ENCODE peak calls at places on chromosomes 5 and 9, in seven cellular contexts. R is fibroblast of lung; S is HepG2; L is aorta; X is mammary epithelial cell; G is CD8-positive, alpha-beta memory T cell; O is prostate gland. Q is an unnamed sample.
A peak's percentile ranks its signal among the peaks of the same experiment; 100 is the strongest.

GRCh38 chr5:173963867-173964429 is 25.0 kb upstream of the C5orf47 start:
- DNase-seq in S (no peak), L (no peak), O (peak; percentile 64), G (no peak), X (peak; percentile 24), R (peak; percentile 82), Q (no peak)

GRCh38 chr9:115235221-115235620 is 117.3 kb upstream of the TNC start:
- DNase-seq in R (no peak), G (no peak), O (no peak), S (no peak), L (no peak), X (no peak), Q (no peak)

GRCh38 chr9:72346333-72346732 is 18.7 kb downstream of the ZFAND5 start:
- DNase-seq in G (no peak), R (no peak), O (no peak), L (no peak), S (no peak), X (no peak), Q (no peak)

GRCh38 chr9:124346347-124347163 is 68.7 kb downstream of the PSMB7 start:
- DNase-seq in G (no peak), R (no peak), X (no peak), S (no peak), L (peak; percentile 46), O (no peak), Q (peak; percentile 72)

GRCh38 chr5:119071573-119071874 is 637 bp downstream of the DMXL1 start:
- DNase-seq in O (no peak), S (no peak), X (no peak), G (no peak), L (no peak), R (no peak), Q (no peak)

GRCh38 chr9:75200892-75201470 is 112.7 kb downstream of the OSTF1 start:
- DNase-seq in S (peak; percentile 47), G (no peak), L (no peak), R (peak; percentile 30), O (peak; percentile 36), X (peak; percentile 12), Q (no peak)

GRCh38 chr5:57313716-57314115 is 139.9 kb downstream of the GPBP1 start:
- DNase-seq in O (no peak), G (no peak), X (peak; percentile 33), L (no peak), R (no peak), S (no peak), Q (no peak)

GRCh38 chr9:137314561-137315560 is 12.8 kb upstream of the NRARP start:
- DNase-seq in R (no peak), X (no peak), G (no peak), O (no peak), S (no peak), L (peak; percentile 50), Q (peak; percentile 78)

GRCh38 chr5:37400501-37400900 is 21.4 kb downstream of the WDR70 start:
- DNase-seq in O (no peak), G (no peak), R (peak; percentile 38), L (no peak), X (no peak), S (no peak), Q (no peak)

GRCh38 chr9:37281541-37281940 is 141.0 kb upstream of the GRHPR start:
- DNase-seq in G (no peak), O (no peak), S (no peak), X (no peak), R (no peak), L (no peak), Q (no peak)

GRCh38 chr9:133726401-133727276 is 11.5 kb downstream of the SARDH start:
- DNase-seq in S (peak; percentile 60), X (peak; percentile 24), G (peak; percentile 27), R (peak; percentile 35), O (peak; percentile 51), L (peak; percentile 49), Q (peak; percentile 66)

GRCh38 chr9:93061791-93062299 is 3.3 kb downstream of the SUSD3 start:
- DNase-seq in R (no peak), S (peak; percentile 92), L (no peak), X (no peak), G (no peak), O (no peak), Q (peak; percentile 84)

GRCh38 chr5:174623438-174624019 is 100.9 kb upstream of the MSX2 start:
- DNase-seq in L (no peak), G (no peak), X (no peak), O (no peak), S (no peak), R (no peak), Q (no peak)

GRCh38 chr5:148063861-148064260 is at the start of gene SPINK5:
- DNase-seq in L (no peak), O (no peak), G (no peak), X (peak; percentile 59), R (no peak), S (no peak), Q (no peak)

GRCh38 chr5:110957934-110958333 is 113.6 kb upstream of the TSLP start:
- DNase-seq in X (peak; percentile 93), G (no peak), R (peak; percentile 54), L (no peak), O (no peak), S (no peak), Q (no peak)

GRCh38 chr5:108001222-108001621 is 330.5 kb upstream of the EFNA5 start:
- DNase-seq in O (no peak), G (no peak), R (no peak), L (no peak), S (no peak), X (no peak), Q (no peak)

GRCh38 chr5:59123595-59124561 is 541.0 kb downstream of the RAB3C start:
- DNase-seq in L (no peak), X (no peak), O (no peak), G (no peak), R (no peak), S (no peak), Q (no peak)

DNA sequence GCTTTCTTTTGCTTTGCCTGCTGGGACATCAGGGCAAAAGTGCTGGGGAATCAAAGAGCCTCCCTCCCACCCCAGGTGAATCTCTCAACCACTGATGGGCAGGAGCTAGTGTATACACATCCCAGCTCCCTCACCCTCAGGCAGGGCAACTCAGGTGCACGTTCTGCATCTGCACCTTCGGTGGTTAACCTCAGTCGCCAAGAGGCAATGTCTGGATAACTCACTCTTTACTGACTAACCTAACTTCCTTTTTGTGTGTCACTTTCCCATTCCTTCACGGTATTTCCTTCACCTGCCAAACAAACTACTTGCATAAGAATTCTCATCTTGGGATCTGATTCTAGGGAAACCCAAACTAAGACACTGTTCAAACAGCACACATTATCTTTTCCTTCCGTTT is 26.3 kb downstream of the CNTFR start:
- DNase-seq in X (peak; percentile 72), S (no peak), O (no peak), G (no peak), L (peak; percentile 16), R (no peak), Q (no peak)
- H3K4me1 ChIP-seq in X (peaks cover 16% of the 10 kb centered on the region), S (peaks cover 20% of the 10 kb centered on the region), O (no peaks in the 10 kb centered on the region), G (no peaks in the 10 kb centered on the region), L (no peaks in the 10 kb centered on the region), R (peaks cover 2% of the 10 kb centered on the region), Q (peaks cover 11% of the 10 kb centered on the region)

GRCh38 chr9:131396626-131397025 is 2.7 kb downstream of the PRRC2B start:
- DNase-seq in X (no peak), S (no peak), L (peak; percentile 19), O (no peak), G (no peak), R (no peak), Q (peak; percentile 25)
- H3K4me1 ChIP-seq in X (peaks cover 40% of the 10 kb centered on the region), S (peaks cover 64% of the 10 kb centered on the region), L (peaks cover 12% of the 10 kb centered on the region), O (peaks cover 30% of the 10 kb centered on the region), G (peaks cover 66% of the 10 kb centered on the region), R (peaks cover 27% of the 10 kb centered on the region), Q (peaks cover 35% of the 10 kb centered on the region)

GRCh38 chr9:33158555-33159057 is 8.5 kb downstream of the B4GALT1 start:
- DNase-seq in O (no peak), R (no peak), S (no peak), L (no peak), X (no peak), G (no peak), Q (no peak)
- H3K4me1 ChIP-seq in O (peaks cover 33% of the 10 kb centered on the region), R (peaks cover 59% of the 10 kb centered on the region), S (peaks cover 83% of the 10 kb centered on the region), L (peaks cover 14% of the 10 kb centered on the region), X (peaks cover 88% of the 10 kb centered on the region), G (peaks cover 94% of the 10 kb centered on the region), Q (peaks cover 66% of the 10 kb centered on the region)

GRCh38 chr5:40383719-40384651 is 295.7 kb upstream of the PTGER4 start:
- DNase-seq in L (no peak), R (peak; percentile 56), O (no peak), G (no peak), S (no peak), X (peak; percentile 69), Q (no peak)
- H3K4me1 ChIP-seq in L (peaks cover 2% of the 10 kb centered on the region), R (no peaks in the 10 kb centered on the region), O (no peaks in the 10 kb centered on the region), G (peaks cover 44% of the 10 kb centered on the region), S (no peaks in the 10 kb centered on the region), X (peaks cover 56% of the 10 kb centered on the region), Q (no peaks in the 10 kb centered on the region)

DNA sequence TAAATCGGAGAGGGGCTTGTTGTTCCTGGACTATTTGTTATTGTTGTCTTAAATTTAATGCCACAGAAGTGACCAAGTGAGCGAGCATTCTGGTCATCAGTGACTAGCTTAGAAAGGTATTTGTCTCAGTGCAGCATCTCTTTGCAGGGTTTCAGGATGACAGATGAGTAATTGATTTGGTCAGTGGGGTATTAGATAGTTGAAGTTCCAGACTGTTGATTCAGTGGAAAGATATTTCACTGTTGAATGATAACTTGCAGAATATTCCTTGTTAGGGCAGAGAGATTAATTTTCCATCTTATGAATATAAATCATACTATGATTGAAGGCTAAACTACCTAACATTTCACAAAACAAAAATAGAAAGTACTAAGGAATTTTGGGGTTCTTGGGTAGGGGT is 122.4 kb downstream of the TRIO start:
- DNase-seq in L (no peak), O (no peak), G (no peak), S (peak; percentile 53), R (peak; percentile 97), X (peak; percentile 76), Q (no peak)
- H3K4me1 ChIP-seq in L (peaks cover 10% of the 10 kb centered on the region), O (peaks cover 19% of the 10 kb centered on the region), G (peaks cover 5% of the 10 kb centered on the region), S (peaks cover 71% of the 10 kb centered on the region), R (peaks cover 50% of the 10 kb centered on the region), X (peaks cover 69% of the 10 kb centered on the region), Q (peaks cover 24% of the 10 kb centered on the region)

GRCh38 chr9:95684516-95684915 is 167.7 kb upstream of the PTCH1 start:
- DNase-seq in G (no peak), X (no peak), L (no peak), R (no peak), O (no peak), S (no peak), Q (no peak)

DNA sequence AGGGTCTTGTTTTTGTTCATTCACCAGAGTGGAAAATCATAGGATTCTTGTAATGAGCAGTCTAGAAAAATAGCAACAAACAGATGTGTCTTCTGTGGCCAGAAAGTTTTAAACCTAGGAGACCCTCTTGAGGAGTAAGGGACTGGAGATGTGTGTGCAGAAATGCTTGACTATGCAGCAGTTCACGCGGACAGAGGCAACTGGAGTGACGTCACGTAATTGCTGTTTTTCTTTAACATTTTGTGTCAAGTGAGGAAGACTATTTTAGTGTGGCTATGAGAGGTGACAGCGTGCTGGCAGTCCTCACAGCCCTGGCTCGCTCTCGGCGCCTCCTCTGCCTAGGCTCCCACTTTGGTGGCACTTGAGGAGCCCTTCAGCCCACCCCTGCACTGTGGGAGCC is 163.1 kb upstream of the PTCH1 start:
- DNase-seq in S (no peak), O (no peak), X (no peak), G (no peak), R (no peak), L (no peak), Q (no peak)
- H3K4me1 ChIP-seq in S (no peaks in the 10 kb centered on the region), O (no peaks in the 10 kb centered on the region), X (no peaks in the 10 kb centered on the region), G (peaks cover 6% of the 10 kb centered on the region), R (no peaks in the 10 kb centered on the region), L (no peaks in the 10 kb centered on the region), Q (no peaks in the 10 kb centered on the region)

Q was measured in kidney.